ENCODE peak calls at places on chromosomes 2 and 18, in six cellular contexts. One of them, this sample, is unnamed.
A peak's percentile ranks its signal among the peaks of the same experiment; 100 is the strongest.

GRCh38 chr2:101756266-101756665 is 58.8 kb downstream of the MAP4K4 start:
- DNase-seq in WTC11: no peak
- DNase-seq in K562: no peak
- DNase-seq in HCT116: no peak
- DNase-seq in GM12878: no peak
- DNase-seq in HepG2: no peak
- DNase-seq in this sample: no peak

GRCh38 chr2:160279813-160280465 is 79.9 kb upstream of the ITGB6 start:
- DNase-seq in WTC11: no peak
- DNase-seq in K562: no peak
- DNase-seq in HCT116: no peak
- DNase-seq in GM12878: no peak
- DNase-seq in HepG2: no peak
- DNase-seq in this sample: no peak

GRCh38 chr2:66421618-66422017 is 13.3 kb upstream of the MEIS1 start:
- DNase-seq in WTC11: no peak
- DNase-seq in K562: no peak
- DNase-seq in HCT116: no peak
- DNase-seq in GM12878: no peak
- DNase-seq in HepG2: no peak
- DNase-seq in this sample: no peak

GRCh38 chr2:18422416-18423165 is 137.9 kb downstream of the RDH14 start:
- DNase-seq in WTC11: no peak
- DNase-seq in K562: no peak
- DNase-seq in HCT116: no peak
- DNase-seq in GM12878: no peak
- DNase-seq in HepG2: no peak
- DNase-seq in this sample: no peak

GRCh38 chr2:4715065-4715464 is 977.1 kb upstream of the SOX11 start:
- DNase-seq in WTC11: no peak
- DNase-seq in K562: no peak
- DNase-seq in HCT116: no peak
- DNase-seq in GM12878: no peak
- DNase-seq in HepG2: no peak
- DNase-seq in this sample: no peak

GRCh38 chr2:24722141-24722790 is 70.9 kb downstream of the PTRHD1 start:
- DNase-seq in WTC11: no peak
- DNase-seq in K562: no peak
- DNase-seq in HCT116: no peak
- DNase-seq in GM12878: no peak
- DNase-seq in HepG2: no peak
- DNase-seq in this sample: no peak

GRCh38 chr2:101114815-101115214 is 36.4 kb downstream of the TBC1D8 start:
- DNase-seq in WTC11: no peak
- DNase-seq in K562: no peak
- DNase-seq in HCT116: no peak
- DNase-seq in GM12878: no peak
- DNase-seq in HepG2: no peak
- DNase-seq in this sample: no peak

GRCh38 chr2:109254174-109254904 is 125.3 kb downstream of the SH3RF3 start:
- DNase-seq in WTC11: no peak
- DNase-seq in K562: no peak
- DNase-seq in HCT116: no peak
- DNase-seq in GM12878: peak; percentile 94
- DNase-seq in HepG2: no peak
- DNase-seq in this sample: no peak

GRCh38 chr2:217789736-217790181 is 213.0 kb downstream of the TNS1 start:
- DNase-seq in WTC11: no peak
- DNase-seq in K562: no peak
- DNase-seq in HCT116: no peak
- DNase-seq in GM12878: no peak
- DNase-seq in HepG2: no peak
- DNase-seq in this sample: no peak

GRCh38 chr2:173806761-173807160 is 158.4 kb downstream of the SP3 start:
- DNase-seq in WTC11: no peak
- DNase-seq in K562: no peak
- DNase-seq in HCT116: no peak
- DNase-seq in GM12878: no peak
- DNase-seq in HepG2: no peak
- DNase-seq in this sample: peak; percentile 6

GRCh38 chr2:212311807-212312404 is 226.7 kb downstream of the ERBB4 start:
- DNase-seq in WTC11: no peak
- DNase-seq in K562: no peak
- DNase-seq in HCT116: no peak
- DNase-seq in GM12878: no peak
- DNase-seq in HepG2: no peak
- DNase-seq in this sample: no peak

GRCh38 chr2:159091381-159091780 is 122.9 kb downstream of the TANC1 start:
- DNase-seq in WTC11: no peak
- DNase-seq in K562: no peak
- DNase-seq in HCT116: no peak
- DNase-seq in GM12878: no peak
- DNase-seq in HepG2: no peak
- DNase-seq in this sample: no peak

GRCh38 chr2:136783856-136784255 is 18.5 kb downstream of the THSD7B start:
- DNase-seq in WTC11: no peak
- DNase-seq in K562: no peak
- DNase-seq in HCT116: no peak
- DNase-seq in GM12878: no peak
- DNase-seq in HepG2: no peak
- DNase-seq in this sample: no peak

GRCh38 chr2:196750977-196751631 is 48.4 kb downstream of the GTF3C3 start:
- DNase-seq in WTC11: peak; percentile 83
- DNase-seq in K562: peak; percentile 59
- DNase-seq in HCT116: peak; percentile 51
- DNase-seq in GM12878: peak; percentile 30
- DNase-seq in HepG2: peak; percentile 68
- DNase-seq in this sample: peak; percentile 33

GRCh38 chr2:96727431-96727830 is 12.4 kb downstream of the LMAN2L start:
- DNase-seq in WTC11: no peak
- DNase-seq in K562: no peak
- DNase-seq in HCT116: no peak
- DNase-seq in GM12878: no peak
- DNase-seq in HepG2: no peak
- DNase-seq in this sample: no peak

GRCh38 chr2:129673881-129674513 is 305.5 kb upstream of the RAB6C start:
- DNase-seq in WTC11: no peak
- DNase-seq in K562: no peak
- DNase-seq in HCT116: no peak
- DNase-seq in GM12878: peak; percentile 38
- DNase-seq in HepG2: no peak
- DNase-seq in this sample: no peak

GRCh38 chr2:38601463-38602135 is 1.1 kb downstream of the HNRNPLL start:
- DNase-seq in WTC11: no peak
- DNase-seq in K562: peak; percentile 53
- DNase-seq in HCT116: no peak
- DNase-seq in GM12878: no peak
- DNase-seq in HepG2: peak; percentile 44
- DNase-seq in this sample: no peak

GRCh38 chr18:22378672-22379282 is 38.9 kb downstream of the CTAGE1 start:
- DNase-seq in WTC11: peak; percentile 39
- DNase-seq in K562: peak; percentile 16
- DNase-seq in HCT116: peak; percentile 39
- DNase-seq in GM12878: no peak
- DNase-seq in HepG2: peak; percentile 25
- DNase-seq in this sample: no peak

GRCh38 chr18:74142251-74142650 is 5.4 kb downstream of the FBXO15 start:
- DNase-seq in WTC11: no peak
- DNase-seq in K562: no peak
- DNase-seq in HCT116: no peak
- DNase-seq in GM12878: no peak
- DNase-seq in HepG2: no peak
- DNase-seq in this sample: no peak

GRCh38 chr18:73715228-73715670 is 432.4 kb downstream of the FBXO15 start:
- DNase-seq in WTC11: no peak
- DNase-seq in K562: no peak
- DNase-seq in HCT116: no peak
- DNase-seq in GM12878: no peak
- DNase-seq in HepG2: no peak
- DNase-seq in this sample: no peak

GRCh38 chr2:172782506-172783090 is 47.0 kb downstream of the RAPGEF4 start:
- DNase-seq in WTC11: no peak
- DNase-seq in K562: no peak
- DNase-seq in HCT116: no peak
- DNase-seq in GM12878: no peak
- DNase-seq in HepG2: no peak
- DNase-seq in this sample: no peak
- TF ChIP-seq ATF3 in WTC11: no peak
- TF ChIP-seq ATF3 in K562: no peak
- TF ChIP-seq ATF3 in HCT116: no peak
- TF ChIP-seq ATF3 in GM12878: no peak
- TF ChIP-seq ATF3 in HepG2: no peak
- TF ChIP-seq ATF3 in this sample: no peak

GRCh38 chr2:59892398-59892797 is 661.1 kb downstream of the BCL11A start:
- DNase-seq in WTC11: no peak
- DNase-seq in K562: no peak
- DNase-seq in HCT116: no peak
- DNase-seq in GM12878: no peak
- DNase-seq in HepG2: no peak
- DNase-seq in this sample: no peak

GRCh38 chr2:59896499-59896898 is 657.0 kb downstream of the BCL11A start:
- DNase-seq in WTC11: no peak
- DNase-seq in K562: no peak
- DNase-seq in HCT116: no peak
- DNase-seq in GM12878: no peak
- DNase-seq in HepG2: no peak
- DNase-seq in this sample: no peak

GRCh38 chr2:59888706-59889105 is 664.7 kb downstream of the BCL11A start:
- DNase-seq in WTC11: no peak
- DNase-seq in K562: no peak
- DNase-seq in HCT116: no peak
- DNase-seq in GM12878: no peak
- DNase-seq in HepG2: no peak
- DNase-seq in this sample: no peak

GRCh38 chr2:59889305-59889704 is 664.1 kb downstream of the BCL11A start:
- DNase-seq in WTC11: no peak
- DNase-seq in K562: no peak
- DNase-seq in HCT116: no peak
- DNase-seq in GM12878: no peak
- DNase-seq in HepG2: no peak
- DNase-seq in this sample: no peak

DNA sequence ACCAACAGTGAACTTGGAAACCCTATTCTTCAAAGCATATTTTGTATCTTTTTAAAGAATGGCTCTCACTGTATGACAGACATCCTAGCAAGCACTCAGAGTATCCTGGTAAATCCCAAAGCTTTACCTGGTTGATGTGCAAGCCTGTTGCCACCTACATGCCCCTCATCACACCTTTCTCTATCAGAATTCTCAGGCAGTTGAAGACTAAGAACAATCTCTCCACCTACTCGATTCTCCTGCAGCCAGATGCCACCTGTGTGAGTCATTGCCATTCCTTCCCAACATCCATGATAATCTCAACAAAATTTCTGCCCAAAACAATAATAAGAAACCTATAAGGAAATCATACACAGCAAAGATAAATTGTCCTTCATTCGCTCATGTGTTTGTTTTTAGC is 659.8 kb downstream of the BCL11A start:
- DNase-seq in WTC11: no peak
- DNase-seq in K562: no peak
- DNase-seq in HCT116: no peak
- DNase-seq in GM12878: no peak
- DNase-seq in HepG2: no peak
- DNase-seq in this sample: no peak
- TF ChIP-seq ATF3 in WTC11: no peak
- TF ChIP-seq ATF3 in K562: no peak
- TF ChIP-seq ATF3 in HCT116: no peak
- TF ChIP-seq ATF3 in GM12878: no peak
- TF ChIP-seq ATF3 in HepG2: no peak
- TF ChIP-seq ATF3 in this sample: no peak

DNA sequence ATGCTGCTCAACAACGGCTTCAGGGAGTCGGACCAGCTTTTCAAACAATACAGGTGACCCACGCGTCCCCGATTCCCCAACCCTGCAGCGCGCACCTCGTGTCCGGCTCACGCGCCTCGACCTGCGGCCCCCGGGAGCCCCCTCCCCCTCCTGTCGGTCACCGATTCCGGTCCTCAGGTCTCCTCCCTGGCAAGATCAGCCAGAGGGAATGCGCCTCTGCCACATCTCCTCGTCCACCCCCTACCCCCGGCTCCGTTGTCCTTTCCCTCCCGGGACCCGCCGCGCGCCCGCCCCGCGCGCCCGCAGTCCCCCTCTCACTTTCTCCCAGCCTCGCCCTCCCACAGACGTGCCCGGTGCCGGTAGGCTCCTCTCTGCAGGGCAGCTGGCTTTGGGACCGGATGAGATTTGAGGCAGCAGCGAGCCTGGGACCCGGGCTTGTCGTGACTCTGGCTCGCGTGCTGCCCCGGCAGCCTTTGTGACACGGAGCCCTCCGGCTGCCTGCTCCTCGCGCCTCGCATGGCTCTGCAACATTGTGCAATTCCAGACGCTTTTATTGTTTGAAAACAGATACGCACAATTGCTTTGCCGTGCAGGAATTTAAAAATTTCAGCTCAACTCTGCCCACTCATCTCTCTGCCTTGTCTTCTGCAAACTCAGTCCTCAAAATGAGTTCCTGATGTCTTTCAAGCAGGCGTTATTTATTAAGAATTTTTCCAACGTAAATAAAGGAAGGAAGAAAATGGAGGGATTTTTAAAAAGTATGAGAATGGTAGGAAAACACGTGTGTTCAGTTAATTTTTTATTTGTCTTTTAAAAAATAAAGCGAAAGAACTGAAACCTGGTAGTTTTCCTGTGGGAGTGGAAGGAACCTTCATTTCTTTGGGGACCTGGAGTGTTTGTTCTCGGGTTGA is 687 bp downstream of the TTC39C start:
- DNase-seq in WTC11: peak; percentile 51
- DNase-seq in K562: no peak
- DNase-seq in HCT116: no peak
- DNase-seq in GM12878: no peak
- DNase-seq in HepG2: peak; percentile 13
- DNase-seq in this sample: no peak
- TF ChIP-seq ATF3 in WTC11: no peak
- TF ChIP-seq ATF3 in K562: no peak
- TF ChIP-seq ATF3 in HCT116: no peak
- TF ChIP-seq ATF3 in GM12878: no peak
- TF ChIP-seq ATF3 in HepG2: no peak
- TF ChIP-seq ATF3 in this sample: no peak

DNA sequence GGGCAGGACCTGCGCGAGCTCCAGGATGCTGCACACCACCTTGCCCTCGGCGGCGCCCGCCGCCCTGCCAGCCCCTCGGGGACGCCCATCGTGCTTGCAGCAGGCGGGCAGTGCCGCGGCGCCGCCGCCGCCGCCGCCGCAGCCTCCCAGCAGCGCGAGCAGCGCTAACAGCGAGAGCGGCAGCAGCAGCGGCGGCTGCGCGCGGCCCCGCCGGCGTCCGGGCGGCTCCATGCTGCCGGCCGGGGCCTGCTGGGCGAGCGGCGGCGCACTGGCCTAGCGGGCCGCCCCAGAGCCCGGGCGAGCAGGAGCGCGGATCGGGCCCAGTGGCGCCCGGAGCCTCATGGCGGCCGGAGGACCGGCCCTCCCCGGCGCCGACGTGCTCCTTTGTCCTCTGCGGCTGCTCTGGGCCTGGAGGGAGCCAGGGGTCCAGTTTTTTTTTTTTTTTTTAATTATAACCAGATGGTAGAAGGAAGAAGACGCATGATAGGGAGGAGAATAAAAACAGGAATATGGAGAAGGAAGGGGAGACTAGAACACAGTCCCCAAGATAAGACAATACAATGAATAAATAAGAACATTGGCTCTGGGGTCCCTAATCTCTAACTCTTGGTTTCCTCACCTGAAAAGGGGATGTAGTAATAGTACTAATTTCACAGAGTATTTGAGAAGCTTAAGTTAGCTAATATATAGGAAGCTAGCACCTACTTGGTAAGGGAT is 17.1 kb upstream of the ANKRD62 start:
- DNase-seq in WTC11: peak; percentile 54
- DNase-seq in K562: peak; percentile 29
- DNase-seq in HCT116: no peak
- DNase-seq in GM12878: no peak
- DNase-seq in HepG2: no peak
- DNase-seq in this sample: no peak
- TF ChIP-seq ATF3 in WTC11: no peak
- TF ChIP-seq ATF3 in K562: no peak
- TF ChIP-seq ATF3 in HCT116: no peak
- TF ChIP-seq ATF3 in GM12878: no peak
- TF ChIP-seq ATF3 in HepG2: no peak
- TF ChIP-seq ATF3 in this sample: no peak

This sample was measured in H1.